ENCODE peak calls at places on chromosomes 1 and 21, in four cellular contexts. P, J, M and Q are unnamed samples.

GRCh38 chr1:234125283-234125682 is 220.8 kb downstream of the SLC35F3 start:
- DNase-seq in J (peak; percentile 44), P (no peak), M (no peak), Q (peak; percentile 41)

GRCh38 chr1:11152755-11153154 is 36.4 kb upstream of the ANGPTL7 start:
- DNase-seq in M (no peak), P (no peak), J (no peak), Q (no peak)

GRCh38 chr1:7346070-7346596 is 425.0 kb upstream of the VAMP3 start:
- DNase-seq in P (no peak), J (no peak), M (no peak), Q (no peak)

GRCh38 chr21:26776320-26777021 is 68.7 kb downstream of the ADAMTS1 start:
- DNase-seq in P (no peak), M (peak; percentile 27), J (peak; percentile 68), Q (peak; percentile 6)

GRCh38 chr1:21955474-21956281 is 18.6 kb upstream of the HSPG2 start:
- DNase-seq in J (no peak), P (no peak), M (no peak), Q (no peak)

GRCh38 chr1:45612941-45613579 is 10.8 kb downstream of the CCDC17 start:
- DNase-seq in P (no peak), J (no peak), M (no peak), Q (no peak)

GRCh38 chr1:184801503-184801902 is 46.8 kb upstream of the EDEM3 start:
- DNase-seq in M (peak; percentile 16), P (no peak), J (peak; percentile 83), Q (no peak)

GRCh38 chr1:179187043-179187442 is 42.4 kb downstream of the ABL2 start:
- DNase-seq in P (no peak), M (no peak), J (no peak), Q (no peak)

GRCh38 chr1:233113713-233114028 is 163.3 kb downstream of the NTPCR start:
- DNase-seq in M (no peak), P (no peak), J (no peak), Q (no peak)

GRCh38 chr1:2132222-2133038 is 62.1 kb downstream of the FAAP20 start:
- DNase-seq in P (no peak), M (peak; percentile 91), J (peak; percentile 85), Q (peak; percentile 62)

GRCh38 chr1:7393141-7393540 is 378.0 kb upstream of the VAMP3 start:
- DNase-seq in J (no peak), P (no peak), M (no peak), Q (no peak)

GRCh38 chr1:184632415-184633175 is 122.1 kb downstream of the EDEM3 start:
- DNase-seq in J (no peak), P (no peak), M (no peak), Q (no peak)

GRCh38 chr1:40530735-40531380 is 579 bp upstream of the ZNF684 start:
- DNase-seq in J (peak; percentile 23), P (no peak), M (peak; percentile 19), Q (no peak)

GRCh38 chr1:48039088-48040049 is 42.2 kb upstream of the TRABD2B start:
- DNase-seq in P (no peak), J (peak; percentile 19), M (no peak), Q (no peak)

GRCh38 chr1:18668750-18669404 is 38.2 kb downstream of the PAX7 start:
- DNase-seq in J (no peak), M (no peak), P (no peak), Q (no peak)

GRCh38 chr21:33230518-33231324 is 983 bp downstream of the IFNAR2 start:
- DNase-seq in J (peak; percentile 75), M (peak; percentile 72), P (peak; percentile 78), Q (peak; percentile 24)

GRCh38 chr1:182206628-182207239 is 145.2 kb upstream of the ZNF648 start:
- DNase-seq in P (no peak), J (no peak), M (no peak), Q (no peak)

GRCh38 chr1:111638320-111638719 is 18.7 kb downstream of the RAP1A start:
- DNase-seq in P (no peak), M (no peak), J (no peak), Q (no peak)

GRCh38 chr1:234515411-234515810 is 36.4 kb upstream of the TARBP1 start:
- DNase-seq in J (peak; percentile 59), M (no peak), P (no peak), Q (peak; percentile 43)

GRCh38 chr1:7552402-7552801 is 218.7 kb upstream of the VAMP3 start:
- DNase-seq in P (no peak), M (peak; percentile 75), J (peak; percentile 52), Q (peak; percentile 53)

GRCh38 chr1:147287133-147287865 is 44.8 kb downstream of the CHD1L start:
- DNase-seq in M (no peak), J (peak; percentile 51), P (no peak), Q (no peak)

GRCh38 chr21:23475518-23476189 is 2131.6 kb downstream of the MRPL39 start:
- DNase-seq in J (no peak), M (no peak), P (no peak), Q (peak; percentile 4)

GRCh38 chr1:205456868-205457724 is 1.3 kb upstream of the BLACAT1 start:
- DNase-seq in J (no peak), P (peak; percentile 67), M (no peak), Q (no peak)

GRCh38 chr1:211948377-211948776 is 87.0 kb downstream of the INTS7 start:
- DNase-seq in P (no peak), J (no peak), M (no peak), Q (no peak)

GRCh38 chr1:204348722-204349121 is 11.0 kb downstream of the PLEKHA6 start:
- DNase-seq in J (peak; percentile 62), P (no peak), M (peak; percentile 77), Q (peak; percentile 67)